ENCODE peak calls at places on chromosomes 6 and 20, in four cellular contexts. J is fibroblast of villous mesenchyme, I is B cell, O is heart right ventricle. X is an unnamed sample.

GRCh38 chr6:30357678-30358339 is 12.9 kb downstream of the RPP21 start:
- DNase-seq in J (peak; percentile 82), I (peak; percentile 53), O (peak; percentile 31), X (peak; percentile 26)

GRCh38 chr6:150146436-150146835 is 3.6 kb downstream of the PPP1R14C start:
- DNase-seq in J (no peak), I (no peak), O (no peak), X (no peak)

GRCh38 chr6:56890066-56890465 is 64.8 kb upstream of the BEND6 start:
- DNase-seq in J (peak; percentile 19), I (no peak), O (no peak), X (no peak)

GRCh38 chr6:11263185-11263817 is 30.8 kb upstream of the NEDD9 start:
- DNase-seq in J (peak; percentile 92), I (no peak), O (peak; percentile 79), X (no peak)

GRCh38 chr6:123967900-123968299 is 164.2 kb downstream of the NKAIN2 start:
- DNase-seq in J (no peak), I (no peak), O (no peak), X (no peak)

GRCh38 chr6:157613011-157613522 is 210.0 kb upstream of the SNX9 start:
- DNase-seq in J (peak; percentile 87), I (no peak), O (no peak), X (no peak)

GRCh38 chr6:139308284-139308916 is 16.6 kb upstream of the TXLNB start:
- DNase-seq in J (no peak), I (no peak), O (no peak), X (no peak)

GRCh38 chr6:139028242-139028657 is 295 bp upstream of the ABRACL start:
- DNase-seq in J (no peak), I (no peak), O (no peak), X (no peak)

GRCh38 chr6:113591896-113592827 is 265.0 kb upstream of the MARCKS start:
- DNase-seq in J (peak; percentile 34), I (no peak), O (peak; percentile 49), X (no peak)

GRCh38 chr6:151044465-151045441 is 179.3 kb downstream of the MTHFD1L start:
- DNase-seq in J (peak; percentile 87), I (no peak), O (peak; percentile 70), X (no peak)

DNA sequence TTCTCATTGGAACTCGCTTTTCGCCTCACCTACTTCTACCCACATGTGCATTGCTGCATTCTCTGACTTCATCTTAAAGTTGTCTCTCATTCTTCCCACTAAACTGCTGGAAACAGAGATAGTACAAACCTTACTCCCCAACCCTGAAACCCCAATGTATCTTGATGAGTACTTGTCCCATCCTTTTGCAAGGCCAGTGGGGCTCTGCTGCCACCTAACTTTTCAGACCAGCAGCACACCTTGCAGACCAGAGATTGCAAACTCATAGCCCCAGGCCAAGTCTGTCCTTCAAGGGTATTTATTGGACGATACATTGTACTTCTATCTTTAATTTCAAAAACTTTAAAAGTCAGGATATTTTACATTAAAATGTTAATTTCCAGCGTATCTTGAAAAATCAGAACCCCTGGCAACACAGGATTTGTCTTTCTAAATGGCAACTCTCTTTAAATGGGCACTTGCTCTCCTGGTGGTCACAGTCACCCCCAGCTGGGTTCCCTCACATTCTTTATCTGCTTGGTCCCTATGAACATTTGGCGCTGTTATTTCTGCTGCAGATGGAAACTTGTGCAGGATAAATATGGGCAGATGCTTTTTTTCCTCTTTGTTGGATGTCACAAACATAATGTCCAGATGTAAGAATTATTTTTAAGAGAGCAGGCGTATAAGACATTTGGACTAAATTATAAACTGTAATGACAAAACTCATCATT is 83.9 kb downstream of the SOD2 start:
- DNase-seq in J (peak; percentile 36), I (peak; percentile 21), O (no peak), X (no peak)
- TF ChIP-seq CTCF in J (peak; percentile 63), I (peak; percentile 12), O (peak; percentile 16), X (no peak)

GRCh38 chr20:58837717-58838116 is 13.0 kb downstream of the GNAS-AS1 start:
- DNase-seq in J (no peak), I (no peak), O (no peak), X (no peak)

GRCh38 chr20:58840816-58841538 is 9.7 kb downstream of the GNAS-AS1 start:
- DNase-seq in J (no peak), I (no peak), O (no peak), X (no peak)

GRCh38 chr20:58839474-58839874 is 11.2 kb downstream of the GNAS-AS1 start:
- DNase-seq in J (peak; percentile 23), I (no peak), O (peak; percentile 34), X (no peak)

GRCh38 chr20:58839991-58840747 is 10.5 kb downstream of the GNAS-AS1 start:
- DNase-seq in J (no peak), I (no peak), O (no peak), X (no peak)

GRCh38 chr20:58838174-58838573 is 12.5 kb downstream of the GNAS-AS1 start:
- DNase-seq in J (no peak), I (no peak), O (no peak), X (no peak)
- TF ChIP-seq CTCF in J (no peak), I (no peak), O (no peak), X (no peak)

DNA sequence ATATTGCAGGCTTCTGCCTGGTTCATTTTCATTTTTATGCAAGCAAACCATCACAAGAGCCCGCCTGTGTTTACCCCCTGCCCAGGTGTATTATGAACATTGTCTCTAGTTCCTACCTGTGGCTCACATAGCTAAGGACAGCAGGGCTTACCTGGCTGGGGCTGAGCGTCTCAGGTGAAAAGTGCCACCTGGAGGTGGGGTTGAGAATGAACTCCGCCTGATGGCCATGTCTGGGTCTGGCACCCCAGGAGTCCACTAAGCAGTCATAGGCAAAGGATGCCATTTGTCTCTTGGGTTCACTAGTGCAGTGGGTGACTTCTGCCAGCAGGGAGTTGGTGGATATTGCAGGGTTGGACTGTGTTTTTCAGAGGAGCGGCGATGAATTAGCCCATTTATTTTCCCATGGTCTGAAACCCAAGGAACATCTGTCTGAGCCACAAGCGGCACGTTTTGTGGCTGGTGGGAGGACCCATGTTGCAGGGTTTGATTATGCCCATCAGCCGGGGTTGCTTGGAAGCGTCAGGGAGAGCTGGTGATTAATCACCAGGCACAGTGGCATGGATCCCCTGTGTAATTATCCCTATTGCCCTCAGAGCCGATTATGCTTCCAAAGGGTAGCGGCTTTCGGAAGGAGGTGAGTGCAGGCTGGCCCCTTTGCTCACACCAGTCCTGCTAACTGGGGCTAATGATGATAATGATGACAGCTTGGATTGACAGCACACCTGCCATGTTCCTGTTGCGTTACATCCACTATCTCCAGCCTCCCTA is 92.2 kb downstream of the CDH26 start:
- DNase-seq in J (no peak), I (no peak), O (no peak), X (no peak)
- TF ChIP-seq CTCF in J (no peak), I (no peak), O (peak; percentile 22), X (no peak)

DNA sequence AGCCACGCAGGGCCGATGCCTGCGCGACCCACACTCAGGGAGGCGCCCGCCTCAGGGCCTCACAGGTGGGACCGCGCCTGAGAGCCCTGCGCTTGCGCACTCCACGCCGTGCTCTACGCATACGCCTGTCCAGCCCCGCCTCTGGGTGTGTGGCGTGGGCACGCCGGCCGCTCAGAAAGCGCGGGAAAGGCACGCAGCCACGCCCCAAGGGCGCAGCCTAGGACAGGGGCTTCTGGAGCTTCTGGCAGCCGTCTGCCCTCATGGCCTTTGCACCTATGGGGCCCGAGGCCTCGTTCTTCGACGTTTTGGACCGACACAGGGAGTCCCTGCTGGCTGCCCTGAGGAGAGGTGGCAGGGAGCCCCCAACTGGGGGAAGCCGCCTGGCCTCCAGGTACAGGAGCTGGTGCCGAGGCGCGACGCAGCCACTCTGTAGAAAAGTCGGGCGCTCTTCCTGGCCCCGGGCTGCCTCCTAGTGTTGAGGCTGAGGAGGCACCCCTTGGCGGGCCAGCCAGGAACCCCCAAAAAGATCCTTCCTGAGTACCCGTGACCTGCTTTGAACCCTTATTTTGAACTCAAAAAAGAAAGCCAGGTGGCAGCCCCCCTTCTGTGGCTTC is at the start of gene SPO11:
- DNase-seq in J (no peak), I (no peak), O (no peak), X (no peak)
- TF ChIP-seq CTCF in J (peak; percentile 22), I (no peak), O (peak; percentile 37), X (no peak)

GRCh38 chr6:27130668-27131428 is 116.7 kb upstream of the PRSS16 start:
- DNase-seq in J (no peak), I (no peak), O (no peak), X (no peak)

GRCh38 chr6:27136077-27136644 is 111.3 kb upstream of the PRSS16 start:
- DNase-seq in J (no peak), I (no peak), O (no peak), X (no peak)

GRCh38 chr6:27132532-27133280 is 114.8 kb upstream of the PRSS16 start:
- DNase-seq in J (peak; percentile 100), I (peak; percentile 88), O (peak; percentile 91), X (peak; percentile 87)

GRCh38 chr6:27135087-27135657 is 112.3 kb upstream of the PRSS16 start:
- DNase-seq in J (no peak), I (no peak), O (no peak), X (no peak)

GRCh38 chr6:27133281-27134227 is 113.9 kb upstream of the PRSS16 start:
- DNase-seq in J (peak; percentile 80), I (peak; percentile 25), O (no peak), X (peak; percentile 69)
- TF ChIP-seq CTCF in J (no peak), I (no peak), O (no peak), X (no peak)

DNA sequence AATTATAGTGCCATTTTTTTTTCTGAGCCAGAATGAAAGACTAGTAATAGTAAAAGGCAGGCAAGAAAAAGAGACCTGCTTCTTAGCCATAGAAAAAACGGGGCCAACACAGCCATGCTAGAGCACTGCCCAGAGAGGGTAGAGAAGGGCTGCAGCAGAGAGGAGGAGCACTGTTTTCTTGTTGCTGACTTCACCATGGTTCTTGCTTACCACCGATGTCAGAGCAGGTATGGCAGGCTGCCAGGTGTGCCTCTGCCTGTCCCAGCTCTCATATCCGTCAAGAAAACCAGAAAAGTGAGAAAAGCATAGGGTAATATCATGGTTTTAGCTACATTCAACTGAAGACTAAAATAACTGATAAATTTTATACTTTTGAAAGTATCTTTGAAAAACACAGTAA is 60.7 kb downstream of the DTNBP1 start:
- DNase-seq in J (no peak), I (no peak), O (no peak), X (no peak)
- TF ChIP-seq CTCF in J (no peak), I (no peak), O (no peak), X (no peak)

GRCh38 chr6:68572525-68572924 is 62.6 kb upstream of the ADGRB3 start:
- DNase-seq in J (no peak), I (no peak), O (no peak), X (no peak)
- TF ChIP-seq CTCF in J (peak; percentile 20), I (no peak), O (no peak), X (no peak)

GRCh38 chr6:105077592-105078463 is 102.0 kb downstream of the POPDC3 start:
- DNase-seq in J (peak; percentile 68), I (no peak), O (no peak), X (no peak)
- TF ChIP-seq CTCF in J (peak; percentile 52), I (peak; percentile 34), O (peak; percentile 45), X (no peak)

DNA sequence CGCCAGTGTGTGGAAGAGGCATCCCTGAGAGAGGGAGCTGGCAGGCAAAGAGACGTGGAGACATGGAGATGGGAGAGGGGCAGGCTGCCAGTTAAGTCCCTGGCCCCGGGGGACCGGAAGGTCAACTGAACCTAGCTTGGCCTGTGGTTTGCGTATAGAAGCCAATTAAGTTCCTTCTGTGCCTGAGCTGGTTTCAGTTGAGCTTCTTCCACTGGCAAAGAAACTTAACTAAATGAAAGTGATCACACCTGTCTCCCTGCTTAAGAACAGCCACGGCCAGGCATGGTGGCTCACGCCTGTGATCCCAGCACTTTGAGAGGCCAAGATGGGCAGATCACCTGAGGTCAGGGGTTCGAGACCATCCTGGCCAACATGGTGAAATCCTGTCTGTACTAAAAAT is 26.7 kb upstream of the NNAT start:
- DNase-seq in J (no peak), I (no peak), O (no peak), X (no peak)
- TF ChIP-seq CTCF in J (no peak), I (no peak), O (no peak), X (no peak)